ENCODE peak calls at places on chromosomes 5 and 9, in nine cellular contexts. B, Y, N, P, A, T, X, Q and C are unnamed samples.

GRCh38 chr9:116349684-116350083 is 196.1 kb downstream of the PAPPA start:
- DNase-seq in X (no peak), P (no peak), Q (no peak), N (no peak), Y (no peak), T (no peak), A (no peak), B (no peak), C (no peak)

GRCh38 chr9:306907-307306 is 92.2 kb downstream of the DOCK8 start:
- DNase-seq in Q (no peak), P (peak), X (peak), A (peak), B (peak), N (no peak), T (no peak), Y (no peak), C (no peak)

GRCh38 chr5:39624268-39624886 is 199.6 kb upstream of the DAB2 start:
- DNase-seq in X (peak), A (no peak), N (no peak), T (no peak), B (peak), P (peak), Y (peak), Q (peak), C (no peak)

GRCh38 chr9:89919171-89919681 is 314.4 kb downstream of the GADD45G start:
- DNase-seq in Q (no peak), T (peak), X (peak), N (no peak), Y (peak), P (peak), B (peak), A (peak), C (peak)

GRCh38 chr9:136690104-136690840 is 3.0 kb upstream of the AGPAT2 start:
- DNase-seq in P (no peak), A (no peak), Y (no peak), X (no peak), N (no peak), T (no peak), B (no peak), Q (no peak), C (no peak)

GRCh38 chr5:179201986-179202385 is 141.8 kb downstream of the ZNF354C start:
- DNase-seq in Y (no peak), Q (no peak), A (no peak), B (no peak), T (no peak), X (no peak), P (no peak), N (no peak), C (no peak)

GRCh38 chr9:37284631-37285030 is 137.9 kb upstream of the GRHPR start:
- DNase-seq in X (no peak), Y (no peak), P (no peak), B (no peak), Q (no peak), A (no peak), N (no peak), T (no peak), C (no peak)

GRCh38 chr9:86407022-86407421 is 52.8 kb upstream of the TUT7 start:
- DNase-seq in T (no peak), X (no peak), Y (no peak), B (no peak), P (peak), Q (peak), A (no peak), N (no peak), C (no peak)

GRCh38 chr9:841371-842209 is at the start of gene DMRT1:
- DNase-seq in Y (no peak), N (no peak), B (no peak), Q (no peak), X (peak), P (no peak), T (no peak), A (no peak), C (no peak)

GRCh38 chr9:113536483-113537226 is 73.1 kb downstream of the RGS3 start:
- DNase-seq in Y (no peak), N (peak), Q (no peak), P (no peak), X (no peak), B (no peak), A (no peak), T (no peak), C (no peak)

GRCh38 chr5:68535121-68535520 is 319.6 kb downstream of the PIK3R1 start:
- DNase-seq in A (no peak), X (no peak), T (no peak), Y (no peak), Q (no peak), B (no peak), N (no peak), P (no peak), C (no peak)
- TF ChIP-seq POLR2AphosphoS5 in A (no peak), X (no peak), T (no peak), Y (no peak), Q (no peak), B (no peak), N (no peak), P (no peak), C (no peak)

GRCh38 chr9:88387733-88388202 is 476 bp upstream of the SPIN1 start:
- DNase-seq in X (peak), P (peak), T (no peak), Y (peak), A (peak), Q (peak), B (peak), N (peak), C (peak)
- H3K4me3 ChIP-seq in X (peak), P (peak), T (peak), Y (peak), A (peak), Q (peak), B (peak), N (peak), C (peak)

DNA sequence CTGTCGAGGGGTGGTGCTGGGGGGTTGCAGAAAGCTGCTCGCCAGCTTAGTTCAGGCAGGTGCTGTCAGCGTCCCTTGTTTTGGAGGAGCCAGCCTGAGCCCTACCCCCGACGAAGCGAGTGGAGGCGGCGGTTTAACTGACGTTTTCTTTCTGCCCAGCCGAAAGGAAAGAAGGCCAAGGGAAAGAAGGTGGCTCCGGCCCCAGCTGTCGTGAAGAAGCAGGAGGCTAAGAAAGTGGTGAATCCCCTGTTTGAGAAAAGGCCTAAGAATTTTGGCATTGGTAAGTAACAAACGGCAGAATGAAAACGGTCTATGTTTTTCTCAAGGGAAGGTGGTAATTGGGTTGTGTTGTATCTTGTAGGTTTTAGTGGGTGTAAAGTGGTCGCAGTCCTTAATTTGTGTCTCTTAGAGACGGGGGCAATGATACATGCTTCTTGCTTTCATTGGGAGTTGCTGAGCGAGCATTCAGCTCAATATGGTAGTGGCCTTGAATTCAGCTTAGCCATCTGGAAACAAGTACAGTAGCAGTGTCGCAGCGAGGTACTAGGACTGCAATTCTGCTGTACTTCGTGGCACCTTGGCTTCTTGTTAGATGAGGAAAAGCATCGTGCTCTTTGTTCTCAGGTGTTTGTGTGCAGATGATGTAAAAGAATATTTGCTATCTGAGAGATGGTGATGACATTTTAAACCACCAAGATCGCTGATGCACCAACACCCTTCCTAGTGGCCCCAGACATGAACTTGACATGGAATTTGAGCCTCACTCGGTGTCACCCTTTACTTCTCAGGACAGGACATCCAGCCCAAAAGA is 950 bp downstream of the RPL7A start:
- DNase-seq in N (no peak), P (no peak), B (no peak), X (no peak), A (no peak), T (no peak), Y (no peak), Q (no peak), C (no peak)
- TF ChIP-seq POLR2AphosphoS5 in N (no peak), P (no peak), B (no peak), X (no peak), A (no peak), T (peak), Y (peak), Q (no peak), C (no peak)

GRCh38 chr9:129138476-129139232 is 27.4 kb downstream of the PTPA start:
- DNase-seq in B (peak), P (no peak), X (no peak), Q (peak), A (no peak), Y (no peak), N (peak), T (no peak), C (no peak)
- H3K4me3 ChIP-seq in B (no peak), P (no peak), X (no peak), Q (no peak), A (no peak), Y (no peak), N (no peak), T (no peak), C (peak)